ENCODE peak calls at places on chromosomes 7 and 10, in six cellular contexts. One of them, this sample, is unnamed.
A peak's percentile ranks its signal among the peaks of the same experiment; 100 is the strongest.

GRCh38 chr10:132886211-132887099 is 55.9 kb downstream of the CFAP46 start:
- DNase-seq in GM12891: no peak
- DNase-seq in GM12878: no peak
- DNase-seq in H1: no peak
- DNase-seq in HepG2: peak; percentile 7
- DNase-seq in K562: no peak
- DNase-seq in this sample: no peak

GRCh38 chr7:108385834-108386422 is 70.3 kb downstream of the NRCAM start:
- DNase-seq in GM12891: no peak
- DNase-seq in GM12878: no peak
- DNase-seq in H1: no peak
- DNase-seq in HepG2: no peak
- DNase-seq in K562: no peak
- DNase-seq in this sample: no peak

GRCh38 chr10:45000138-45000763 is 472 bp upstream of the ZNF22 start:
- DNase-seq in GM12891: no peak
- DNase-seq in GM12878: no peak
- DNase-seq in H1: peak; percentile 45
- DNase-seq in HepG2: no peak
- DNase-seq in K562: no peak
- DNase-seq in this sample: no peak

GRCh38 chr10:93072225-93072712 is 1.4 kb upstream of the CYP26A1 start:
- DNase-seq in GM12891: no peak
- DNase-seq in GM12878: no peak
- DNase-seq in H1: no peak
- DNase-seq in HepG2: no peak
- DNase-seq in K562: no peak
- DNase-seq in this sample: no peak

GRCh38 chr7:33806284-33807157 is 98.8 kb upstream of the BMPER start:
- DNase-seq in GM12891: no peak
- DNase-seq in GM12878: no peak
- DNase-seq in H1: no peak
- DNase-seq in HepG2: peak; percentile 18
- DNase-seq in K562: no peak
- DNase-seq in this sample: no peak

GRCh38 chr10:52740913-52741675 is 31.5 kb downstream of the MBL2 start:
- DNase-seq in GM12891: no peak
- DNase-seq in GM12878: no peak
- DNase-seq in H1: peak; percentile 94
- DNase-seq in HepG2: peak; percentile 66
- DNase-seq in K562: peak; percentile 53
- DNase-seq in this sample: no peak

GRCh38 chr7:39667354-39667923 is 44.1 kb downstream of the RALA start:
- DNase-seq in GM12891: no peak
- DNase-seq in GM12878: no peak
- DNase-seq in H1: no peak
- DNase-seq in HepG2: no peak
- DNase-seq in K562: no peak
- DNase-seq in this sample: no peak

GRCh38 chr10:85319826-85320225 is 991.4 kb downstream of the CCSER2 start:
- DNase-seq in GM12891: no peak
- DNase-seq in GM12878: no peak
- DNase-seq in H1: no peak
- DNase-seq in HepG2: no peak
- DNase-seq in K562: no peak
- DNase-seq in this sample: no peak

GRCh38 chr7:101563198-101563901 is 65.7 kb downstream of the MYL10 start:
- DNase-seq in GM12891: no peak
- DNase-seq in GM12878: no peak
- DNase-seq in H1: no peak
- DNase-seq in HepG2: no peak
- DNase-seq in K562: peak; percentile 9
- DNase-seq in this sample: no peak

GRCh38 chr10:44193567-44194220 is 191.2 kb downstream of the CXCL12 start:
- DNase-seq in GM12891: no peak
- DNase-seq in GM12878: no peak
- DNase-seq in H1: no peak
- DNase-seq in HepG2: no peak
- DNase-seq in K562: no peak
- DNase-seq in this sample: no peak

GRCh38 chr7:112869111-112869774 is 79.0 kb upstream of the TMEM168 start:
- DNase-seq in GM12891: no peak
- DNase-seq in GM12878: peak; percentile 9
- DNase-seq in H1: peak; percentile 81
- DNase-seq in HepG2: peak; percentile 52
- DNase-seq in K562: peak; percentile 80
- DNase-seq in this sample: no peak

GRCh38 chr10:17483079-17483478 is 28.7 kb upstream of the ST8SIA6 start:
- DNase-seq in GM12891: no peak
- DNase-seq in GM12878: no peak
- DNase-seq in H1: no peak
- DNase-seq in HepG2: no peak
- DNase-seq in K562: no peak
- DNase-seq in this sample: no peak

GRCh38 chr7:124790645-124791044 is 25.1 kb upstream of the GPR37 start:
- DNase-seq in GM12891: no peak
- DNase-seq in GM12878: no peak
- DNase-seq in H1: no peak
- DNase-seq in HepG2: no peak
- DNase-seq in K562: no peak
- DNase-seq in this sample: no peak

GRCh38 chr10:86944471-86944870 is 12.9 kb downstream of the MMRN2 start:
- DNase-seq in GM12891: no peak
- DNase-seq in GM12878: no peak
- DNase-seq in H1: no peak
- DNase-seq in HepG2: no peak
- DNase-seq in K562: no peak
- DNase-seq in this sample: no peak

GRCh38 chr10:56605043-56605442 is 244.0 kb upstream of the ZWINT start:
- DNase-seq in GM12891: no peak
- DNase-seq in GM12878: no peak
- DNase-seq in H1: no peak
- DNase-seq in HepG2: no peak
- DNase-seq in K562: no peak
- DNase-seq in this sample: no peak

GRCh38 chr10:108360187-108360586 is 1195.7 kb upstream of the SORCS1 start:
- DNase-seq in GM12891: no peak
- DNase-seq in GM12878: no peak
- DNase-seq in H1: no peak
- DNase-seq in HepG2: no peak
- DNase-seq in K562: no peak
- DNase-seq in this sample: no peak

GRCh38 chr7:149471289-149471953 is 10.6 kb upstream of the ZNF777 start:
- DNase-seq in GM12891: no peak
- DNase-seq in GM12878: no peak
- DNase-seq in H1: no peak
- DNase-seq in HepG2: no peak
- DNase-seq in K562: no peak
- DNase-seq in this sample: no peak

GRCh38 chr7:26458751-26459150 is 167.1 kb downstream of the SNX10 start:
- DNase-seq in GM12891: no peak
- DNase-seq in GM12878: no peak
- DNase-seq in H1: no peak
- DNase-seq in HepG2: no peak
- DNase-seq in K562: no peak
- DNase-seq in this sample: no peak

DNA sequence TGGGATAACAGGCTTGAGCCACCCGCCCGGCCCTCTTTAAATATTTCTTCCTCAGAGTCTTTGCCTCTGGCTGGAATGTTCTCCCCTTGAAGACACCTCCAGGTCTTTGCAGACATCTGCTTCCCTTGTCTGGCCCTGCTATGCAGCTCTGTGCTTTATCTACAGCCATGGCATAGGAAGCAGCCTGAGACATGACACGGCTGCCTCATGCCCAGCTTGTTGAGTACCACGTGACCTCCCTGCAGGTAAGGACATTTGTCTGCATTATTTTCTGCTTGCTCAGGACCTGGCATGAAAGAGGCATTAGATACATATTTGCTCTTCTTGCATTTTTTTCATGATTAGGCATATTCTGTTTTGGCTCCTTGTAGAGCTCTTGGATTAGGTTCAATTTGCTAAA is 113.8 kb upstream of the KLF6 start:
- DNase-seq in GM12891: no peak
- DNase-seq in GM12878: no peak
- DNase-seq in H1: no peak
- DNase-seq in HepG2: peak; percentile 31
- DNase-seq in K562: no peak
- DNase-seq in this sample: no peak
- TF ChIP-seq TAF1 in GM12891: no peak
- TF ChIP-seq TAF1 in GM12878: no peak
- TF ChIP-seq TAF1 in H1: no peak
- TF ChIP-seq TAF1 in HepG2: no peak
- TF ChIP-seq TAF1 in K562: no peak
- TF ChIP-seq TAF1 in this sample: no peak

GRCh38 chr7:92245487-92246362 is at the start of the genes ANKIB1 and KRIT1:
- DNase-seq in GM12891: peak; percentile 67
- DNase-seq in GM12878: peak; percentile 51
- DNase-seq in H1: peak; percentile 92
- DNase-seq in HepG2: peak; percentile 86
- DNase-seq in K562: peak; percentile 95
- DNase-seq in this sample: peak; percentile 61
- TF ChIP-seq POLR2A in GM12891: peak; percentile 74
- TF ChIP-seq POLR2A in GM12878: peak; percentile 90
- TF ChIP-seq POLR2A in H1: peak; percentile 61
- TF ChIP-seq POLR2A in HepG2: peak; percentile 69
- TF ChIP-seq POLR2A in K562: peak; percentile 98
- TF ChIP-seq POLR2A in this sample: peak; percentile 85

GRCh38 chr7:16094651-16095050 is 326.7 kb downstream of the CRPPA start:
- DNase-seq in GM12891: no peak
- DNase-seq in GM12878: no peak
- DNase-seq in H1: no peak
- DNase-seq in HepG2: no peak
- DNase-seq in K562: no peak
- DNase-seq in this sample: no peak
- TF ChIP-seq TAF1 in GM12891: no peak
- TF ChIP-seq TAF1 in GM12878: no peak
- TF ChIP-seq TAF1 in H1: no peak
- TF ChIP-seq TAF1 in HepG2: no peak
- TF ChIP-seq TAF1 in K562: no peak
- TF ChIP-seq TAF1 in this sample: no peak

GRCh38 chr7:157432957-157433576 is 96.3 kb downstream of the DNAJB6 start:
- DNase-seq in GM12891: no peak
- DNase-seq in GM12878: no peak
- DNase-seq in H1: peak; percentile 77
- DNase-seq in HepG2: no peak
- DNase-seq in K562: peak; percentile 68
- DNase-seq in this sample: no peak
- TF ChIP-seq POLR2A in GM12891: no peak
- TF ChIP-seq POLR2A in GM12878: no peak
- TF ChIP-seq POLR2A in H1: no peak
- TF ChIP-seq POLR2A in HepG2: no peak
- TF ChIP-seq POLR2A in K562: no peak
- TF ChIP-seq POLR2A in this sample: no peak

DNA sequence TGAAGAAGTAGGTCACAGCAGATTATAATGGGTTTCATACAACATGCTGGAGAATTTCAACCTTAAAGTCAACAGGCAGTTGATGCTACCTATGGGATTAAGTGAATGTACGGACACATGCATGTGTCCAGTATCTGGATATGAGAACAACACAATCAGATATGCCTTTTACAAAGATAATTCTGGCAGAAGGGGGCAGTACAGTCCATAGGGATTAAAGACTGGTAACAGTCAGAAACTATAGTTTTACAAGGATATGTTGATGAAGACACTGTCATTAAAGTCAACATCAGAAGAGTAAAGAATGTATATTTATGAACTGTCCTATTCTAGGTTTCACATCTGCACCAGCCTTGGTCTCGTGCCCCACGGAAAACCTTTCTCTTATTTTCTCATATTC is 41.5 kb downstream of the ANKMY2 start:
- DNase-seq in GM12891: no peak
- DNase-seq in GM12878: no peak
- DNase-seq in H1: no peak
- DNase-seq in HepG2: peak; percentile 10
- DNase-seq in K562: no peak
- DNase-seq in this sample: no peak
- TF ChIP-seq TAF1 in GM12891: no peak
- TF ChIP-seq TAF1 in GM12878: no peak
- TF ChIP-seq TAF1 in H1: no peak
- TF ChIP-seq TAF1 in HepG2: no peak
- TF ChIP-seq TAF1 in K562: no peak
- TF ChIP-seq TAF1 in this sample: no peak

This sample was measured in GM12892.